ENCODE peak calls at places on chromosomes 6 and 20, in eight cellular contexts. K is pancreas, P is hepatocyte, Q is substantia nigra, C is brain microvascular endothelial cell, E is uterus, X is PC-3, F is endothelial cell of umbilical vein. I is an unnamed sample.

GRCh38 chr6:32578962-32579361 is 10.7 kb downstream of the HLA-DRB1 start:
- DNase-seq in C (no peak), K (no peak), E (no peak), X (no peak), F (no peak), Q (no peak), P (no peak), I (no peak)

GRCh38 chr6:30598912-30599624 is 18.0 kb downstream of the PPP1R10 start:
- DNase-seq in F (no peak), P (no peak), C (no peak), X (no peak), E (no peak), Q (no peak), K (no peak), I (no peak)

GRCh38 chr6:137334884-137335283 is 115.7 kb upstream of the IFNGR1 start:
- DNase-seq in K (no peak), F (no peak), P (no peak), X (no peak), E (no peak), Q (no peak), C (no peak), I (no peak)

GRCh38 chr6:129047834-129048233 is 164.9 kb downstream of the LAMA2 start:
- DNase-seq in E (no peak), X (no peak), C (no peak), Q (no peak), P (no peak), K (no peak), F (no peak), I (no peak)

GRCh38 chr20:25052255-25053206 is 5.4 kb downstream of the ACSS1 start:
- DNase-seq in C (no peak), P (no peak), F (no peak), Q (no peak), X (no peak), E (peak), K (no peak), I (no peak)

GRCh38 chr20:18801516-18801915 is 12.1 kb upstream of the SCP2D1 start:
- DNase-seq in Q (no peak), X (no peak), F (no peak), E (no peak), P (no peak), K (no peak), C (no peak), I (no peak)

GRCh38 chr20:52302736-52303135 is 111.2 kb upstream of the ZFP64 start:
- DNase-seq in X (no peak), P (no peak), E (no peak), F (no peak), Q (no peak), K (no peak), C (no peak), I (no peak)

GRCh38 chr20:33104336-33104735 is 24.9 kb downstream of the BPIFB4 start:
- DNase-seq in K (no peak), P (no peak), X (no peak), E (no peak), Q (no peak), C (no peak), F (no peak), I (no peak)

GRCh38 chr20:4925842-4926530 is 75.3 kb downstream of the SLC23A2 start:
- DNase-seq in F (peak), K (peak), P (no peak), E (peak), X (peak), Q (no peak), C (peak), I (peak)

GRCh38 chr20:9889270-9889981 is 50.5 kb upstream of the PAK5 start:
- DNase-seq in Q (no peak), F (peak), C (no peak), P (no peak), K (no peak), E (no peak), X (no peak), I (no peak)

GRCh38 chr6:26478985-26479278 is 21.2 kb upstream of the BTN1A1 start:
- DNase-seq in E (no peak), Q (no peak), P (no peak), X (no peak), K (no peak), F (no peak), C (no peak), I (no peak)

GRCh38 chr20:58702859-58703648 is 10.5 kb downstream of the NPEPL1 start:
- DNase-seq in E (no peak), K (peak), X (no peak), F (no peak), P (no peak), Q (no peak), C (no peak), I (no peak)

GRCh38 chr6:11143394-11144371 is 32.2 kb upstream of the ERVFRD-1 start:
- DNase-seq in P (peak), F (no peak), X (peak), K (peak), E (peak), Q (no peak), C (peak), I (peak)

GRCh38 chr20:43558412-43559146 is at the start of gene SGK2:
- DNase-seq in P (peak), F (no peak), K (peak), E (no peak), C (peak), Q (no peak), X (peak), I (no peak)

GRCh38 chr20:4322499-4322898 is 307.1 kb upstream of the RNF24 start:
- DNase-seq in E (no peak), C (no peak), Q (no peak), P (no peak), K (no peak), F (no peak), X (no peak), I (peak)

GRCh38 chr6:149897015-149897697 is 757 bp downstream of the RAET1E start:
- DNase-seq in C (peak), E (peak), Q (peak), F (peak), K (no peak), P (no peak), X (peak), I (peak)

GRCh38 chr20:33441142-33441955 is 2.2 kb downstream of the SNTA1 start:
- DNase-seq in C (no peak), F (no peak), X (no peak), E (no peak), K (no peak), P (peak), Q (no peak), I (no peak)

GRCh38 chr20:47354710-47355488 is 1.6 kb downstream of the ZMYND8 start:
- DNase-seq in X (peak), E (no peak), Q (no peak), C (no peak), P (no peak), F (peak), K (no peak), I (no peak)

GRCh38 chr6:34616230-34616591 is 60.1 kb upstream of the SPDEF start:
- DNase-seq in X (no peak), C (no peak), E (no peak), F (no peak), Q (no peak), P (no peak), K (no peak), I (no peak)

GRCh38 chr6:23003671-23004598 is 434.6 kb downstream of the HDGFL1 start:
- DNase-seq in F (no peak), E (peak), P (peak), C (peak), Q (no peak), X (no peak), K (no peak), I (no peak)

GRCh38 chr20:24118781-24119175 is 130.2 kb upstream of the GGTLC1 start:
- DNase-seq in E (peak), P (no peak), K (no peak), C (no peak), X (peak), F (peak), Q (no peak), I (no peak)

GRCh38 chr6:111377558-111378120 is 105.4 kb downstream of the REV3L start:
- DNase-seq in E (no peak), C (no peak), F (no peak), Q (no peak), X (no peak), K (no peak), P (no peak), I (no peak)

GRCh38 chr6:16129623-16130243 is 847 bp downstream of the MYLIP start:
- DNase-seq in P (no peak), X (peak), C (no peak), F (peak), K (peak), Q (peak), E (peak), I (peak)

GRCh38 chr6:13760948-13761347 is 49.3 kb upstream of the RANBP9 start:
- DNase-seq in X (no peak), Q (no peak), E (peak), P (no peak), F (no peak), C (no peak), K (no peak), I (no peak)

GRCh38 chr6:127510876-127511275 is 8.3 kb downstream of the MTCL3 start:
- DNase-seq in P (no peak), F (no peak), Q (no peak), E (no peak), C (no peak), K (no peak), X (no peak), I (no peak)

GRCh38 chr6:26157150-26157837 is 70.1 kb downstream of the HFE start:
- DNase-seq in X (no peak), C (peak), F (peak), K (peak), Q (no peak), P (peak), E (peak), I (no peak)

GRCh38 chr6:30689022-30689865 is 1.5 kb downstream of the NRM start:
- DNase-seq in K (no peak), X (no peak), C (no peak), Q (no peak), P (no peak), F (no peak), E (no peak), I (no peak)

DNA sequence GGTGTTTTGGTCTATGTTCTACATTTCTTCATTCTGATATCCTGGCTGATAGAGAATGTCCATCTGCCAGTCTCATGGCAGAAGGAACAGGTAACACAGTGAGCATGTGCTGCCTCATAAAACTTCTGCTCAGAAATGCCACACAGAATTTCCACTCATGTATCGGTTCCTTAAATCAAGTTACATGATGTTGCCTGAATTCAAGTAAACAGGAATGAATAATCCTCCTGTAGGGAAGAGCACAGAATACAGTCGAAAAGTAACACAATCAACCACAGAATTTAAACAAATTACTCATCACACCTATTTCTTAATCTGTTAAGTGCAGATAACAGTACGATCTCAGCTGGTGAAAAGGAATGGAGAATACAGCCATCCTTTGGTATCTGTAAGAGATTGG is 74.7 kb downstream of the FAM217A start:
- DNase-seq in K (no peak), E (no peak), F (no peak), C (no peak), X (no peak), Q (no peak), P (no peak), I (no peak)
- H3K27ac ChIP-seq in K (no peak), E (no peak), F (no peak), C (no peak), X (no peak), Q (no peak), P (no peak), I (no peak)

DNA sequence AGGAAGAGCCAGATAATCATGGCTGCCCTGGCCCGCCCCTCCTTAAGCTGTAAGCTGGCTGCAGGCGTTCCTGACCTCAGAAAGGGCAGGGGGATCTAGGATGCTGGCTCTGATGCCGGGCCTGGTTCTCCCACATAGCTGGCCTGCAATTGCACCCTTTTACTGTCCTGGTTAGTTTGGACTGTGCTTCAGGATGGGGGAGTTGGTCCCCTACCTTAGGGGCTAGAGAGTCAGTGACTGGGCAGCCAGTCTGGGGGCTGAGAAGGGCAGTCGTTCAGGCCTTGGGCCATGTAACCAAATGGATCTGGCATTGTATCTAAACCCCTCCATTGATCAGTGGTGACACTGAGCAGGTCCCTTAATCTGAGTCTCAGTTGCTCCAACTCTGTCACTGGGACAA is 40.7 kb downstream of the TGM3 start:
- DNase-seq in Q (no peak), K (peak), C (no peak), E (no peak), F (no peak), P (no peak), X (no peak), I (no peak)
- H3K27ac ChIP-seq in Q (no peak), K (no peak), C (no peak), E (no peak), F (no peak), P (no peak), X (no peak), I (no peak)

GRCh38 chr6:18122128-18123093 is at the start of gene NHLRC1:
- DNase-seq in E (peak), Q (peak), K (peak), F (peak), X (peak), C (peak), P (peak), I (peak)
- H3K27ac ChIP-seq in E (peak), Q (peak), K (peak), F (no peak), X (peak), C (no peak), P (no peak), I (no peak)

GRCh38 chr6:170289971-170290305 is 940 bp downstream of the DLL1 start:
- DNase-seq in F (no peak), C (no peak), K (no peak), E (no peak), P (no peak), Q (no peak), X (no peak), I (peak)
- H3K27ac ChIP-seq in F (no peak), C (no peak), K (peak), E (peak), P (no peak), Q (peak), X (no peak), I (no peak)

GRCh38 chr6:165146456-165146855 is 162.9 kb downstream of the C6orf118 start:
- DNase-seq in E (no peak), F (no peak), C (no peak), P (no peak), K (no peak), X (no peak), Q (peak), I (no peak)
- H3K27ac ChIP-seq in E (no peak), F (no peak), C (no peak), P (no peak), K (no peak), X (no peak), Q (peak), I (no peak)

DNA sequence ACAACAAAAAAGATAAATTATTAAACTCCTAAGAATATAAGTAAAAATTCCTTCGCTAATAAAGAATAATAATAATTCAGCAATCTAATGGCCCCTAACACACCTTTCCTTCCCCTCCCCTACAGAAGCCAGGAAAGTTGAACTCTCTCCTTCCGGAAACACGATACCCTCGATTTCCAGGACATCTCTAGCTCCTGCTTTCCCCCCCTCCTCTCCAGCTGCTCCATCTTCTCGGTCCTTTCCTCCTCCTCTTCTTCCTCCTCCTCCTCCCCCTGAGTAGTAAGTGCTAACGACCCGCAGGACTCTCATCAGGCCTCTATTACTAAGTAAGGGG is 603 bp downstream of the TASP1 start:
- DNase-seq in F (no peak), C (no peak), P (no peak), X (peak), K (no peak), E (no peak), Q (no peak), I (no peak)
- H3K27ac ChIP-seq in F (peak), C (peak), P (peak), X (peak), K (peak), E (peak), Q (peak), I (peak)

GRCh38 chr6:3553254-3553653 is 96.4 kb upstream of the SLC22A23 start:
- DNase-seq in P (no peak), C (no peak), K (no peak), X (no peak), F (no peak), Q (no peak), E (no peak), I (no peak)

GRCh38 chr6:3545156-3545555 is 88.3 kb upstream of the SLC22A23 start:
- DNase-seq in E (no peak), F (no peak), P (no peak), Q (no peak), K (no peak), C (no peak), X (peak), I (no peak)

GRCh38 chr6:3546121-3546520 is 89.3 kb upstream of the SLC22A23 start:
- DNase-seq in P (no peak), X (no peak), F (no peak), E (no peak), K (no peak), C (no peak), Q (no peak), I (no peak)

GRCh38 chr6:3551716-3552511 is 95.1 kb upstream of the SLC22A23 start:
- DNase-seq in C (no peak), X (no peak), F (no peak), K (no peak), Q (no peak), E (no peak), P (no peak), I (no peak)

GRCh38 chr6:3549314-3549940 is 92.6 kb upstream of the SLC22A23 start:
- DNase-seq in X (peak), Q (no peak), F (peak), E (no peak), K (no peak), P (no peak), C (no peak), I (no peak)
- H3K27ac ChIP-seq in X (no peak), Q (no peak), F (no peak), E (no peak), K (no peak), P (no peak), C (no peak), I (no peak)

I was measured in SJSA1.